ENCODE peak calls at places on chromosomes 2 and 18, in five cellular contexts. One of them, this sample, is unnamed. For H3K36me3, the result is how much of the 10 kb centered on the place peaks cover.

GRCh38 chr2:170512271-170512670 is 202.9 kb upstream of the SP5 start:
- DNase-seq in sigmoid colon: no peak
- DNase-seq in upper lobe of right lung: no peak
- DNase-seq in WERI-Rb-1: peak
- DNase-seq in Panc1: no peak
- DNase-seq in this sample: no peak

GRCh38 chr2:171025199-171025598 is 96.1 kb downstream of the GORASP2 start:
- DNase-seq in WERI-Rb-1: no peak
- DNase-seq in upper lobe of right lung: no peak
- DNase-seq in sigmoid colon: no peak
- DNase-seq in Panc1: no peak
- DNase-seq in this sample: no peak

GRCh38 chr18:39751161-39751560 is 2185.6 kb upstream of the CELF4 start:
- DNase-seq in Panc1: no peak
- DNase-seq in sigmoid colon: no peak
- DNase-seq in upper lobe of right lung: no peak
- DNase-seq in WERI-Rb-1: no peak
- DNase-seq in this sample: no peak

GRCh38 chr2:121260370-121261154 is 24.4 kb downstream of the TFCP2L1 start:
- DNase-seq in sigmoid colon: peak
- DNase-seq in Panc1: no peak
- DNase-seq in upper lobe of right lung: no peak
- DNase-seq in WERI-Rb-1: no peak
- DNase-seq in this sample: peak

GRCh38 chr2:15059870-15060617 is 427.5 kb downstream of the LRATD1 start:
- DNase-seq in sigmoid colon: no peak
- DNase-seq in Panc1: no peak
- DNase-seq in upper lobe of right lung: no peak
- DNase-seq in WERI-Rb-1: no peak
- DNase-seq in this sample: no peak

GRCh38 chr2:132583666-132584360 is 86.2 kb downstream of the LYPD1 start:
- DNase-seq in upper lobe of right lung: no peak
- DNase-seq in sigmoid colon: no peak
- DNase-seq in WERI-Rb-1: no peak
- DNase-seq in Panc1: no peak
- DNase-seq in this sample: no peak

GRCh38 chr2:10336283-10336682 is 33.6 kb downstream of the HPCAL1 start:
- DNase-seq in WERI-Rb-1: no peak
- DNase-seq in upper lobe of right lung: no peak
- DNase-seq in Panc1: no peak
- DNase-seq in sigmoid colon: no peak
- DNase-seq in this sample: no peak

GRCh38 chr2:234705108-234705507 is 208.2 kb upstream of the ARL4C start:
- DNase-seq in WERI-Rb-1: no peak
- DNase-seq in Panc1: no peak
- DNase-seq in sigmoid colon: no peak
- DNase-seq in upper lobe of right lung: no peak
- DNase-seq in this sample: no peak

GRCh38 chr2:240995041-240995960 is 3.1 kb upstream of the SNED1 start:
- DNase-seq in upper lobe of right lung: no peak
- DNase-seq in WERI-Rb-1: no peak
- DNase-seq in sigmoid colon: peak
- DNase-seq in Panc1: no peak
- DNase-seq in this sample: no peak

GRCh38 chr2:38194751-38195150 is 118.8 kb upstream of the CYP1B1 start:
- DNase-seq in Panc1: no peak
- DNase-seq in sigmoid colon: no peak
- DNase-seq in WERI-Rb-1: no peak
- DNase-seq in upper lobe of right lung: no peak
- DNase-seq in this sample: no peak

GRCh38 chr18:56505293-56505692 is 133.1 kb downstream of the TXNL1 start:
- DNase-seq in Panc1: no peak
- DNase-seq in WERI-Rb-1: no peak
- DNase-seq in upper lobe of right lung: no peak
- DNase-seq in sigmoid colon: no peak
- DNase-seq in this sample: no peak

GRCh38 chr2:135744761-135745314 is 3.2 kb downstream of the UBXN4 start:
- DNase-seq in sigmoid colon: no peak
- DNase-seq in WERI-Rb-1: peak
- DNase-seq in upper lobe of right lung: no peak
- DNase-seq in Panc1: no peak
- DNase-seq in this sample: no peak

GRCh38 chr2:205657579-205657978 is 24.7 kb upstream of the NRP2 start:
- DNase-seq in WERI-Rb-1: no peak
- DNase-seq in upper lobe of right lung: no peak
- DNase-seq in Panc1: no peak
- DNase-seq in sigmoid colon: peak
- DNase-seq in this sample: no peak

GRCh38 chr18:56910967-56911366 is 235.9 kb upstream of the BOD1L2 start:
- DNase-seq in WERI-Rb-1: no peak
- DNase-seq in Panc1: no peak
- DNase-seq in upper lobe of right lung: no peak
- DNase-seq in sigmoid colon: no peak
- DNase-seq in this sample: no peak

GRCh38 chr2:222733846-222734689 is 62.6 kb downstream of the MOGAT1 start:
- DNase-seq in Panc1: no peak
- DNase-seq in upper lobe of right lung: no peak
- DNase-seq in WERI-Rb-1: no peak
- DNase-seq in sigmoid colon: no peak
- DNase-seq in this sample: no peak

GRCh38 chr2:160701822-160702221 is 208.2 kb upstream of the RBMS1 start:
- DNase-seq in upper lobe of right lung: no peak
- DNase-seq in sigmoid colon: no peak
- DNase-seq in Panc1: no peak
- DNase-seq in WERI-Rb-1: no peak
- DNase-seq in this sample: no peak

GRCh38 chr2:168632733-168633132 is 169.7 kb upstream of the NOSTRIN start:
- DNase-seq in sigmoid colon: no peak
- DNase-seq in Panc1: no peak
- DNase-seq in upper lobe of right lung: no peak
- DNase-seq in WERI-Rb-1: no peak
- DNase-seq in this sample: no peak

GRCh38 chr2:170690671-170691070 is 24.5 kb upstream of the SP5 start:
- DNase-seq in upper lobe of right lung: no peak
- DNase-seq in sigmoid colon: no peak
- DNase-seq in WERI-Rb-1: no peak
- DNase-seq in Panc1: no peak
- DNase-seq in this sample: no peak

GRCh38 chr18:48405108-48405507 is 4.1 kb downstream of the ZBTB7C start:
- DNase-seq in WERI-Rb-1: no peak
- DNase-seq in Panc1: no peak
- DNase-seq in upper lobe of right lung: no peak
- DNase-seq in sigmoid colon: no peak
- DNase-seq in this sample: no peak

GRCh38 chr18:55265130-55265675 is 305.9 kb upstream of the CCDC68 start:
- DNase-seq in WERI-Rb-1: no peak
- DNase-seq in sigmoid colon: no peak
- DNase-seq in upper lobe of right lung: no peak
- DNase-seq in Panc1: no peak
- DNase-seq in this sample: no peak

GRCh38 chr18:55264108-55264507 is 304.8 kb upstream of the CCDC68 start:
- DNase-seq in upper lobe of right lung: no peak
- DNase-seq in Panc1: no peak
- DNase-seq in WERI-Rb-1: no peak
- DNase-seq in sigmoid colon: no peak
- DNase-seq in this sample: no peak

GRCh38 chr18:55266981-55267380 is 307.7 kb upstream of the CCDC68 start:
- DNase-seq in Panc1: no peak
- DNase-seq in WERI-Rb-1: no peak
- DNase-seq in upper lobe of right lung: no peak
- DNase-seq in sigmoid colon: no peak
- DNase-seq in this sample: no peak

GRCh38 chr18:55268146-55268545 is 308.9 kb upstream of the CCDC68 start:
- DNase-seq in WERI-Rb-1: no peak
- DNase-seq in upper lobe of right lung: no peak
- DNase-seq in sigmoid colon: no peak
- DNase-seq in Panc1: no peak
- DNase-seq in this sample: no peak

GRCh38 chr18:55265916-55266488 is 306.7 kb upstream of the CCDC68 start:
- DNase-seq in sigmoid colon: no peak
- DNase-seq in upper lobe of right lung: no peak
- DNase-seq in WERI-Rb-1: no peak
- DNase-seq in Panc1: no peak
- DNase-seq in this sample: no peak
- H3K27ac ChIP-seq in sigmoid colon: no peak
- H3K27ac ChIP-seq in upper lobe of right lung: no peak
- H3K27ac ChIP-seq in WERI-Rb-1: no peak
- H3K27ac ChIP-seq in Panc1: no peak
- H3K27ac ChIP-seq in this sample: no peak

GRCh38 chr2:238257786-238258700 is 18.2 kb upstream of the HES6 start:
- DNase-seq in sigmoid colon: peak
- DNase-seq in upper lobe of right lung: no peak
- DNase-seq in WERI-Rb-1: peak
- DNase-seq in Panc1: no peak
- DNase-seq in this sample: no peak

GRCh38 chr2:238260879-238261278 is 21.0 kb upstream of the HES6 start:
- DNase-seq in upper lobe of right lung: no peak
- DNase-seq in sigmoid colon: no peak
- DNase-seq in WERI-Rb-1: no peak
- DNase-seq in Panc1: no peak
- DNase-seq in this sample: no peak

GRCh38 chr2:238261718-238262375 is 22.0 kb upstream of the HES6 start:
- DNase-seq in Panc1: no peak
- DNase-seq in upper lobe of right lung: no peak
- DNase-seq in sigmoid colon: peak
- DNase-seq in WERI-Rb-1: no peak
- DNase-seq in this sample: no peak

GRCh38 chr2:238256594-238257104 is 16.8 kb upstream of the HES6 start:
- DNase-seq in upper lobe of right lung: peak
- DNase-seq in WERI-Rb-1: peak
- DNase-seq in Panc1: peak
- DNase-seq in sigmoid colon: peak
- DNase-seq in this sample: peak

DNA sequence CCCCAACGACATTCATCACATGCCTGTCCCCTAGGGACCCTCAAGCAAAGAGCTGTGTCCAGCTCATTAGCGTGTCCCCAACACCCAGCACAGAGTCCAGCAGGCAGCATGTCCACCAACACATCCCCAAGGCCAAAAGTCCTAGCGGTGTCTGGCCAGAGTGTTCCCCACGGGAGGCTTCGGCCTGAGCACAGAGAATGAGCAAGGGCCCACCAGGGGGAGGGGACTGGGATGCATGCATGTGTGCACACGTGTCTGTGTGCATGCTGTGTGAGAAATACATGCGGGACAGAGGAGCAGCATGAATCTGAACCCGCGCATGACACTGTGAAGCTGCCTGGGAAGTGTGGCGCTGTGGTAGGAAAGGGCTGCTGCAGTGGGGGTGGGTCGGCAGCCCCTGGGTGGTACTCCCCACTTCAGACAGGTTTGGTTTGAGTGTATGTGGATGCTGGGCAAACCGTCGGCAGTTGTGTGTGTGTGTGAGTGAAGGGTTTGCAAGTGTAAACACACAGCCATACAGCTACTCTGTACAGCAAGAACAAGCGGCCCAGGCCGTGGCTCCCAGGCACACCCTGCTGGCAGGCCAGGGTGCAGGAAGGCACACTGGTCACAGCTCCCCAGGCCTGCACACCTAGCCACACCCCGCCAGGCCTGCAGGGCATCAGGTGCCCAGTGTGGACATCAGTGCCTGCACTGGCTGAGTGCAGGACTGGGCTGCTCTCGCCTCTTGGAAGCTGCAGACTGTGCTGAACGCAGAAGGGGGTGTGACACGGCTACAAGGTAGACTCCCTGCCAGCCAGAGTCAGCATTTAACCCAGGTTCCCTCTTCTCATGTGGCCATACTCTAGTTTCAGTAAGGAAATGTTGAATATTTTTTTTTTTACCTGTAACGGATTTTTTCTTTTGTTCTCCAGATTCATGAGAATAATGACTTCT is 19.5 kb upstream of the HES6 start:
- DNase-seq in Panc1: no peak
- DNase-seq in sigmoid colon: no peak
- DNase-seq in upper lobe of right lung: no peak
- DNase-seq in WERI-Rb-1: peak
- DNase-seq in this sample: no peak
- H3K36me3 ChIP-seq in Panc1: under half
- H3K36me3 ChIP-seq in sigmoid colon: under half
- H3K36me3 ChIP-seq in upper lobe of right lung: half or more
- H3K36me3 ChIP-seq in WERI-Rb-1: under half
- H3K36me3 ChIP-seq in this sample: under half

GRCh38 chr2:149463328-149464002 is 124.1 kb downstream of the MMADHC start:
- DNase-seq in WERI-Rb-1: no peak
- DNase-seq in Panc1: no peak
- DNase-seq in sigmoid colon: no peak
- DNase-seq in upper lobe of right lung: no peak
- DNase-seq in this sample: no peak

GRCh38 chr2:149467461-149467860 is 120.1 kb downstream of the MMADHC start:
- DNase-seq in sigmoid colon: no peak
- DNase-seq in Panc1: no peak
- DNase-seq in WERI-Rb-1: no peak
- DNase-seq in upper lobe of right lung: no peak
- DNase-seq in this sample: no peak

GRCh38 chr2:149466635-149467034 is 120.9 kb downstream of the MMADHC start:
- DNase-seq in WERI-Rb-1: no peak
- DNase-seq in upper lobe of right lung: no peak
- DNase-seq in Panc1: no peak
- DNase-seq in sigmoid colon: no peak
- DNase-seq in this sample: no peak

GRCh38 chr2:149464396-149464795 is 123.2 kb downstream of the MMADHC start:
- DNase-seq in upper lobe of right lung: no peak
- DNase-seq in sigmoid colon: no peak
- DNase-seq in Panc1: no peak
- DNase-seq in WERI-Rb-1: no peak
- DNase-seq in this sample: no peak

DNA sequence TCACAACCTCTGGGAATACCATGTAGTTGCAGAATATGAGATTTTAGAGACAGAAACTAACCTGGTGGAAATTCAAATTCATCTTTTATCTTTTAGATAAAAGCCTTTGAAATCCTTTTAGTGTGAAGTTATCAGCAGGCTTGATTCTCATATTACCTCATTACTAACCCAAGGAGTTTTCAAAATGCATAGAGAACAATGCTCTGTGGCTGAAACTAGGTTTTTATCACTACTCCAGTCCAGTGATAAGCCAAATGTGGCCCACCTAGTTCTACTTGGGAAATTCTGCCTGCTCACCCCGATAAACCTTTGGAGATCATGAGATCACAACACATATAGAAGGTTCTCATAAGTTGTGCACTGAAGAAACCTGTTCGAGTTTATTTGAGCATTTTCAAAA is 121.7 kb downstream of the MMADHC start:
- DNase-seq in upper lobe of right lung: no peak
- DNase-seq in Panc1: no peak
- DNase-seq in WERI-Rb-1: no peak
- DNase-seq in sigmoid colon: no peak
- DNase-seq in this sample: no peak
- TF ChIP-seq CTCF in upper lobe of right lung: no peak
- TF ChIP-seq CTCF in Panc1: no peak
- TF ChIP-seq CTCF in WERI-Rb-1: no peak
- TF ChIP-seq CTCF in sigmoid colon: no peak
- TF ChIP-seq CTCF in this sample: no peak

DNA sequence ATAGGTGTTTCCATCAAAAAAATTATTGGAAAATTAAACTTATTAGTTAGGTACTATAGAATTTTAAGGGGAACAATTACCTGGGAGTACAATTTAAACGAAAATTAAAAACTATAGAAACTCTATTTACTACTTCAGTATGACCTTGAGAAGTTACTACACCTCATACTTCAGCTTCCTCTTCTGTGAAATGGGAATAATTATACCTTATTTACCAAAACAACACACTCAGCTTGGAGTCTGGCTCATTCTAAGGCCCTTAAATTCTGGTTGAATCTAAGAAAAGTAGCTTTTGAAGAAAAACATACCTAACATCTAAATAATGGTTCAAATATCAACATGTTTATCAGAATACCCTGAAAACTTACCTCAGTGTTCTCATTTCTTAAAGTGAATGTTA is 2.7 kb downstream of the NABP1 start:
- DNase-seq in sigmoid colon: no peak
- DNase-seq in WERI-Rb-1: no peak
- DNase-seq in Panc1: no peak
- DNase-seq in upper lobe of right lung: no peak
- DNase-seq in this sample: no peak
- H3K27ac ChIP-seq in sigmoid colon: peak
- H3K27ac ChIP-seq in WERI-Rb-1: no peak
- H3K27ac ChIP-seq in Panc1: peak
- H3K27ac ChIP-seq in upper lobe of right lung: no peak
- H3K27ac ChIP-seq in this sample: peak

This sample was measured in transverse colon.